ENCODE peak calls at places on chromosomes 5 and 9, in six cellular contexts. K, Y, M, Q, H and T are unnamed samples.

GRCh38 chr9:97907632-97908031 is 14.7 kb downstream of the TRMO start:
- DNase-seq in H (no peak), Y (no peak), Q (no peak), K (no peak), M (no peak), T (no peak)

GRCh38 chr9:95193067-95193466 is 124.4 kb downstream of the FANCC start:
- DNase-seq in Y (no peak), H (no peak), M (no peak), Q (no peak), K (no peak), T (no peak)

GRCh38 chr9:78267889-78268288 is 29.0 kb upstream of the PSAT1 start:
- DNase-seq in K (no peak), H (no peak), Q (no peak), M (no peak), Y (no peak), T (no peak)

GRCh38 chr5:75050415-75050814 is 1.9 kb downstream of the GCNT4 start:
- DNase-seq in H (no peak), K (peak; percentile 38), Q (no peak), Y (peak; percentile 18), M (no peak), T (no peak)

GRCh38 chr9:18568969-18569368 is 95.0 kb downstream of the ADAMTSL1 start:
- DNase-seq in K (no peak), Q (no peak), Y (no peak), H (no peak), M (no peak), T (no peak)

GRCh38 chr5:102223542-102224444 is 72.3 kb downstream of the SLCO4C1 start:
- DNase-seq in H (no peak), K (peak; percentile 44), Q (no peak), M (no peak), Y (peak; percentile 50), T (peak; percentile 12)

GRCh38 chr5:100706796-100707195 is 171.6 kb downstream of the FAM174A start:
- DNase-seq in Y (peak; percentile 5), Q (no peak), M (no peak), K (peak; percentile 83), H (no peak), T (no peak)

GRCh38 chr5:14153932-14154646 is 10.9 kb downstream of the TRIO start:
- DNase-seq in Y (peak; percentile 52), Q (no peak), K (peak; percentile 81), M (no peak), H (no peak), T (no peak)

GRCh38 chr5:14849516-14850294 is 21.9 kb downstream of the ANKH start:
- DNase-seq in Y (no peak), M (no peak), Q (no peak), K (no peak), H (no peak), T (no peak)

GRCh38 chr9:121282309-121283071 is 14.5 kb downstream of the GSN start:
- DNase-seq in Q (peak; percentile 70), M (no peak), K (peak; percentile 85), H (no peak), Y (no peak), T (no peak)

GRCh38 chr9:89814340-89815040 is 209.7 kb downstream of the GADD45G start:
- DNase-seq in H (no peak), Q (no peak), Y (peak; percentile 15), M (no peak), K (peak; percentile 31), T (peak; percentile 25)

GRCh38 chr5:153158608-153159007 is 331.9 kb upstream of the GRIA1 start:
- DNase-seq in Y (no peak), H (no peak), Q (no peak), K (no peak), M (no peak), T (no peak)

GRCh38 chr5:83281658-83282057 is 189.9 kb upstream of the VCAN start:
- DNase-seq in Y (no peak), Q (no peak), M (no peak), K (peak; percentile 21), H (no peak), T (no peak)

DNA sequence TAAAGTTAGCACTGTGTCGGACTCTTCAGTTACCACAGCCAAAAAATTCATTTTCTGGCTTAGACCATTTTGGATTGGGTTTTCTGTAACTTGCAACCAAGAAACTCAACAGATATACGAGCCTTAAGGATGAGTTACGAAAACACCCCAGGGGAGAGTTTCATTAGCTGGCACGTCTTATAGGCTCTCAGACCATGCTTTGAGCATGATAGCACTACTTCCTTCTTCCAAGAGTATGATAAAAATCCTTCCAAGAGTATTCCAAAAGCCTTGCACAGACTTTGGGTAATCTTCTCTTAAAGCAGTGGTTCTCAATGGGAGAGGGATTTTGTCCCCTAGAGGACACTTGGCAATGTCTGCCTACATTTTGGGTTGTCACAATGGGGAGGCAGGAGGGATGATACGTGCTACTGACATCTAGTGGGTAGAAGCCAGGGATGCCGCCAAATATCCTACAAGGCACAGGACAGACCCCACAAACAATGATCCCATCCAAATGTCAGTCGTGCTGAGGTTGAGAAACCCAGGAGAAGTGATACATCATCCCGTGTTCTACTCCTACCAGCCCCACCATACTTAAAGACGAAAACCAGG is 64.8 kb downstream of the SMIM23 start:
- DNase-seq in K (no peak), Y (peak; percentile 17), H (no peak), Q (no peak), M (no peak), T (no peak)
- TF ChIP-seq CTCF in K (peak; percentile 35), Y (peak; percentile 32), H (peak; percentile 25), Q (no peak), M (peak; percentile 15), T (no peak)

DNA sequence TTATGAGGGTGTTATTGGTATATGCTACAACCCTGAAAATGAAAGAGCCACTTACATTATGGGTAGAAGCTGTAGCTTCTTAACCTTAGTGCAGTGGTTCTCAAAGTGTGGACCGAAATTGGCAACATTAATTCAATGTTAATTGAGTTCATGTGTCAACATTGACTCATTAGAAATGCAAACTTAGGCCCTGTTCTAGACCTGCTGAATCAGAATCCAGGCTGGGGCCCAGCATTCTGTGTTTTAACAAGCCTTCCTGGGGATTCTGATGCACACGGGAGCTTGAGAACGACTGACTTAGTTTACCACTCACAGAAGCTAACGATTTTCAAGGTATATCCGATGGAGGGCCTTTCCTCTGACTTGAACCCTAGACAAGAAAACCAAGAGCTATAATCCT is 7.3 kb downstream of the VLDLR start:
- DNase-seq in H (no peak), Q (no peak), M (no peak), K (no peak), Y (no peak), T (no peak)
- TF ChIP-seq CTCF in H (no peak), Q (no peak), M (no peak), K (no peak), Y (no peak), T (no peak)

GRCh38 chr9:71684566-71684965 is 83.7 kb downstream of the CEMIP2 start:
- DNase-seq in Y (no peak), M (no peak), Q (no peak), H (no peak), K (no peak), T (no peak)

GRCh38 chr9:71681708-71682268 is 86.5 kb downstream of the CEMIP2 start:
- DNase-seq in K (peak; percentile 59), M (no peak), H (no peak), Q (no peak), Y (no peak), T (no peak)

GRCh38 chr9:71685988-71686387 is 82.3 kb downstream of the CEMIP2 start:
- DNase-seq in K (no peak), M (no peak), H (no peak), Q (no peak), Y (no peak), T (no peak)

GRCh38 chr9:71685394-71685793 is 82.9 kb downstream of the CEMIP2 start:
- DNase-seq in H (no peak), M (no peak), Y (peak; percentile 4), K (no peak), Q (no peak), T (no peak)

GRCh38 chr9:71683598-71684235 is 84.6 kb downstream of the CEMIP2 start:
- DNase-seq in Y (no peak), K (peak; percentile 37), H (no peak), Q (peak; percentile 32), M (no peak), T (no peak)
- TF ChIP-seq CTCF in Y (no peak), K (peak; percentile 33), H (no peak), Q (peak; percentile 36), M (no peak), T (no peak)

GRCh38 chr9:88076286-88077070 is 61.8 kb downstream of the SPATA31C2 start:
- DNase-seq in H (no peak), Y (no peak), K (peak; percentile 74), Q (peak; percentile 80), M (peak; percentile 42), T (no peak)
- TF ChIP-seq CTCF in H (no peak), Y (no peak), K (no peak), Q (no peak), M (peak; percentile 10), T (no peak)